ENCODE peak calls at places on chromosome 6, in four cellular contexts. One of them, this sample, is unnamed.

GRCh38 chr6:140203611-140204553 is 829.4 kb upstream of the CITED2 start:
- DNase-seq in uterus: no peak
- DNase-seq in ovary: no peak
- DNase-seq in esophagus squamous epithelium: no peak
- DNase-seq in this sample: no peak

GRCh38 chr6:141513830-141514229 is 618.9 kb upstream of the GJE1 start:
- DNase-seq in uterus: no peak
- DNase-seq in esophagus squamous epithelium: no peak
- DNase-seq in ovary: no peak
- DNase-seq in this sample: no peak

GRCh38 chr6:26152226-26153101 is 65.2 kb downstream of the HFE start:
- DNase-seq in uterus: no peak
- DNase-seq in ovary: no peak
- DNase-seq in esophagus squamous epithelium: no peak
- DNase-seq in this sample: no peak

GRCh38 chr6:81126150-81126549 is 626.3 kb downstream of the TENT5A start:
- DNase-seq in uterus: no peak
- DNase-seq in ovary: no peak
- DNase-seq in esophagus squamous epithelium: no peak
- DNase-seq in this sample: no peak

GRCh38 chr6:35356391-35356790 is 14.0 kb downstream of the PPARD start:
- DNase-seq in ovary: no peak
- DNase-seq in uterus: no peak
- DNase-seq in esophagus squamous epithelium: no peak
- DNase-seq in this sample: no peak

GRCh38 chr6:2919401-2919800 is 16.3 kb upstream of the SERPINB9 start:
- DNase-seq in uterus: no peak
- DNase-seq in ovary: no peak
- DNase-seq in esophagus squamous epithelium: no peak
- DNase-seq in this sample: no peak

GRCh38 chr6:25173232-25173631 is 105.9 kb upstream of the CARMIL1 start:
- DNase-seq in esophagus squamous epithelium: no peak
- DNase-seq in ovary: no peak
- DNase-seq in uterus: no peak
- DNase-seq in this sample: no peak

GRCh38 chr6:133854167-133854632 is 34.7 kb upstream of the TCF21 start:
- DNase-seq in uterus: no peak
- DNase-seq in esophagus squamous epithelium: no peak
- DNase-seq in ovary: no peak
- DNase-seq in this sample: no peak

GRCh38 chr6:98769546-98769945 is 64.8 kb upstream of the POU3F2 start:
- DNase-seq in uterus: no peak
- DNase-seq in ovary: no peak
- DNase-seq in esophagus squamous epithelium: no peak
- DNase-seq in this sample: no peak

GRCh38 chr6:78861509-78861908 is 5.8 kb upstream of the IRAK1BP1 start:
- DNase-seq in uterus: no peak
- DNase-seq in ovary: no peak
- DNase-seq in esophagus squamous epithelium: no peak
- DNase-seq in this sample: no peak

GRCh38 chr6:134512946-134513345 is 195.0 kb upstream of the SGK1 start:
- DNase-seq in ovary: no peak
- DNase-seq in uterus: no peak
- DNase-seq in esophagus squamous epithelium: no peak
- DNase-seq in this sample: no peak

GRCh38 chr6:110537208-110538123 is 61.1 kb upstream of the SLC22A16 start:
- DNase-seq in uterus: no peak
- DNase-seq in esophagus squamous epithelium: no peak
- DNase-seq in ovary: no peak
- DNase-seq in this sample: no peak

GRCh38 chr6:3073382-3073781 is 5.1 kb downstream of the RIPK1 start:
- DNase-seq in esophagus squamous epithelium: no peak
- DNase-seq in ovary: no peak
- DNase-seq in uterus: no peak
- DNase-seq in this sample: no peak

GRCh38 chr6:118660218-118660569 is 8.8 kb upstream of the CEP85L start:
- DNase-seq in uterus: no peak
- DNase-seq in esophagus squamous epithelium: no peak
- DNase-seq in ovary: no peak
- DNase-seq in this sample: no peak

GRCh38 chr6:144675231-144675861 is 390.2 kb downstream of the UTRN start:
- DNase-seq in ovary: no peak
- DNase-seq in esophagus squamous epithelium: no peak
- DNase-seq in uterus: no peak
- DNase-seq in this sample: no peak

GRCh38 chr6:96704713-96705112 is 132.6 kb downstream of the GPR63 start:
- DNase-seq in esophagus squamous epithelium: no peak
- DNase-seq in uterus: no peak
- DNase-seq in ovary: no peak
- DNase-seq in this sample: no peak

GRCh38 chr6:98944598-98945011 is 3.1 kb downstream of the FBXL4 start:
- DNase-seq in ovary: no peak
- DNase-seq in uterus: no peak
- DNase-seq in esophagus squamous epithelium: no peak
- DNase-seq in this sample: no peak

GRCh38 chr6:162313922-162314660 is 413.5 kb downstream of the PRKN start:
- DNase-seq in esophagus squamous epithelium: no peak
- DNase-seq in ovary: no peak
- DNase-seq in uterus: no peak
- DNase-seq in this sample: no peak

GRCh38 chr6:136598048-136598447 is 47.8 kb upstream of the MAP7 start:
- DNase-seq in esophagus squamous epithelium: no peak
- DNase-seq in ovary: no peak
- DNase-seq in uterus: no peak
- DNase-seq in this sample: no peak

GRCh38 chr6:3987576-3987975 is 91.4 kb downstream of the FAM217A start:
- DNase-seq in uterus: no peak
- DNase-seq in ovary: no peak
- DNase-seq in esophagus squamous epithelium: no peak
- DNase-seq in this sample: no peak

GRCh38 chr6:142642651-142643050 is 302.3 kb downstream of the HIVEP2 start:
- DNase-seq in esophagus squamous epithelium: no peak
- DNase-seq in ovary: no peak
- DNase-seq in uterus: no peak
- DNase-seq in this sample: no peak

GRCh38 chr6:12208190-12208589 is 82.0 kb upstream of the EDN1 start:
- DNase-seq in ovary: no peak
- DNase-seq in esophagus squamous epithelium: no peak
- DNase-seq in uterus: no peak
- DNase-seq in this sample: no peak

GRCh38 chr6:35176625-35177024 is 35.5 kb upstream of the TCP11 start:
- DNase-seq in esophagus squamous epithelium: no peak
- DNase-seq in uterus: no peak
- DNase-seq in ovary: no peak
- DNase-seq in this sample: no peak

GRCh38 chr6:65706436-65706835 is 590 bp downstream of the EYS start:
- DNase-seq in uterus: no peak
- DNase-seq in ovary: no peak
- DNase-seq in esophagus squamous epithelium: no peak
- DNase-seq in this sample: no peak

GRCh38 chr6:116465246-116465645 is 4.1 kb downstream of the CALHM6 start:
- DNase-seq in uterus: no peak
- DNase-seq in esophagus squamous epithelium: no peak
- DNase-seq in ovary: no peak
- DNase-seq in this sample: no peak

GRCh38 chr6:156660389-156660788 is 116.8 kb upstream of the ARID1B start:
- DNase-seq in uterus: no peak
- DNase-seq in ovary: no peak
- DNase-seq in esophagus squamous epithelium: no peak
- DNase-seq in this sample: no peak

GRCh38 chr6:147204060-147204785 is at the start of gene STXBP5:
- DNase-seq in ovary: peak
- DNase-seq in uterus: peak
- DNase-seq in esophagus squamous epithelium: no peak
- DNase-seq in this sample: no peak

DNA sequence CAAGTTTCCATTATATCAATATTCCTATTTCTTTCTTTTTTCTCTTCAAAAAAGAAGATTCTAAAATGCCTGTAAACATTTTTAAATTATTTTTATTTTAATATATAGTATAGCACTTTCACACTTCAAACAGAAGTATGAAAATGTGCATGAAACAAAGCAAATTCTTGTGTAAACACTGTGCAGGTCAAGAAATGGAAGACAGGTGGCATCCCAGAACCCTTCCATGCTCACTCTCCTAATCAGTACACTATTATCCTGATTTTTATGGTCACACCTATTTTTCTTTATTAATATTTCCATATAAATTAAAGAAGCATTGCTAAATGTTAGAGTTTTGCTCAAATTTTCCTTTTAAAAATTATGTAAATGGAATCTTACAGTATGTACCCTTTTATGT is 561.6 kb upstream of the RNF217 start:
- DNase-seq in uterus: no peak
- DNase-seq in esophagus squamous epithelium: no peak
- DNase-seq in ovary: no peak
- DNase-seq in this sample: no peak
- TF ChIP-seq CTCF in uterus: no peak
- TF ChIP-seq CTCF in esophagus squamous epithelium: no peak
- TF ChIP-seq CTCF in ovary: no peak
- TF ChIP-seq CTCF in this sample: peak

DNA sequence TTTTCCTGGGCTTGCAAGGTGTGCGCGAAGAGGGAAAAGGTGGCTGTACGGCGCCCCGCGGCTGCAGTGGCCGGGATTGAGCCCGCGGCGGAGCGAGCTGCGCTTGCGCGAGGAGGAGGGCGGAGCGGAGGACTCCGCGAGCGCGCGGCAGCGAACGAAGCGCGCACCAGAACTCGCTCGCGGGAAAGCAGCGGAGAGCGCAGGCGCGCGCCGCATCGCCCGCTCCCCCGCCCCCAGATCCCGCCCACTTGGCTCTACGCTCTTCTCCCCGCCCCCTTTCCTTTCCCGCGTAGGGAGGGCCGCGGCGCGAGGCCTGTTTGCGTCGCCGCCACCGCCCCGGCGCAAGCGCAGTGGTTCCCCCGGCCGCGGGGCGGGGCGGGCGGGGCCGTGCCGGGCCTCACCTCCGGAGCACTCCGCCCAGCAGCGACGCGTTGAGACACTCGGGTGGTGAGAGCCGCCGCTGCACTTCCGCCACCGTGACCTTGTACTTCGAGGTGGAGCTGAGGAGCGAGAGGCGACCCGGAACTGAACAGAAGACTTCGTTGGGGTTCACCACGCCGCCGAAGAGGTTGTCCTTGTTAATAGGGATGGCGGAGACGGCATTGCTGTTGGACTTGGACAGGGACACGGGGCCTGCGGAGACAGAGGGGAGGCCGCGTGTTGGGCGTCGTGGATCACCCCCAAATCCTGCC is 10.6 kb downstream of the TFAP2A start:
- DNase-seq in ovary: peak
- DNase-seq in esophagus squamous epithelium: peak
- DNase-seq in uterus: peak
- DNase-seq in this sample: peak
- TF ChIP-seq CTCF in ovary: no peak
- TF ChIP-seq CTCF in esophagus squamous epithelium: peak
- TF ChIP-seq CTCF in uterus: peak
- TF ChIP-seq CTCF in this sample: peak

GRCh38 chr6:121354764-121355163 is 20.5 kb upstream of the TBC1D32 start:
- DNase-seq in uterus: no peak
- DNase-seq in esophagus squamous epithelium: no peak
- DNase-seq in ovary: no peak
- DNase-seq in this sample: no peak
- TF ChIP-seq CTCF in uterus: no peak
- TF ChIP-seq CTCF in esophagus squamous epithelium: no peak
- TF ChIP-seq CTCF in ovary: no peak
- TF ChIP-seq CTCF in this sample: peak

DNA sequence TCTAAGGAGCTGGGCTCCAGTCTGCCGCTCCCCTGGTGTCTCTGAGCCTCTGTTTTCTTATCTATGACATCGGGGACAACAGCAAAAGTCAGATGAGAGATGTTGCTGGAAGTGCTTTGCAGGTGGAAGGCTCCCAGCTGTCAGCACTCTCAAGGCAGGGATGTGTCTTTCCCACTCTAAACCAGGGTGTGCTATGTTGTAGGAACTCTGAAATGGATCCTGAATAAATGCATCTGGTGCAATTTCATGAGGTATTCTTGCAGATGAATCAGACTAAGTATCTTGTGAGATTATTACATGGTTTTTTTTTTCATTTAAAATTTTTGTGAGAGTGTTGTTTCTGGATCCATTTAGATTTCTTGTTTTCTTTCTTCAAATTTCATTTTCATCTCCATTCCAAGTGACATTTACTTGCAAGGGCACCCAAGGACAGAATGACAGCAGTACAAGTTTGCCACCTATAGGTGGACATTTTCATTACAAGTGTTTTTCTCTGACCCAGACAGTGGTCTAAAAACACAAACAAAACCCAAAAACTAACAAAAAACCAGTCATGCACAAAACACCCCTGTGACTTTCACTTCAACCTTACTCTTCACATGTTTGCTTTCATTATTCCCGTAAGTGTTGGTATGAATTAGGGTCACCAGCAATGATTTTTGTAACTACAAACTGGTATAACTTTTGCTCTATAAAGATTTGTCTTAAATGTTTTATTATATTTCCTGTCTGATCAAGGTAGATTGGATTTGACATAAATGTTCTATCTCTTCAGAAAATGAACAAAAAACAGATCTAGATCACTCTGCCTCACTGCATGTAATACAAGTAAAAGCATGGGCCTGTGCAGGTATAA is 14.7 kb upstream of the SIM1 start:
- DNase-seq in esophagus squamous epithelium: no peak
- DNase-seq in ovary: no peak
- DNase-seq in uterus: no peak
- DNase-seq in this sample: no peak
- TF ChIP-seq CTCF in esophagus squamous epithelium: peak
- TF ChIP-seq CTCF in ovary: no peak
- TF ChIP-seq CTCF in uterus: peak
- TF ChIP-seq CTCF in this sample: peak

DNA sequence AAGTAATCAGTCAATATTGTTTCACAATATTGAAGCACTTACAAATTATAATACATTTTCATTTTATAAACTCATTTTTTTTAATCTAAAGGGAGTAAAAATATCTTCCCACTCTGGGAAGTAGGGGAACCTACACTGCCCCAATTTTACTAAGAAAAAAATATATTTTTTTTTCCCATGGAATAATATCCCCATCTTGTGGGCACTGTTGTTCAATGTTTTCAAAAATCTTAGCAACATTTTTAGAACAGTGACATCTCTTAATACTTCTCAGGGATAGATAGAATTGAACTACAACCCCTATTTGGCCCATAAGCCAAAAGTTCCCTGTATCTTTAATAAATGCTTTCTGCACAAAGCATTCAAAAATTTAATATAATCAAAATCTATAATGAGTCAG is 42.9 kb downstream of the ARHGAP18 start:
- DNase-seq in esophagus squamous epithelium: no peak
- DNase-seq in uterus: no peak
- DNase-seq in ovary: no peak
- DNase-seq in this sample: no peak
- TF ChIP-seq CTCF in esophagus squamous epithelium: no peak
- TF ChIP-seq CTCF in uterus: no peak
- TF ChIP-seq CTCF in ovary: no peak
- TF ChIP-seq CTCF in this sample: no peak

DNA sequence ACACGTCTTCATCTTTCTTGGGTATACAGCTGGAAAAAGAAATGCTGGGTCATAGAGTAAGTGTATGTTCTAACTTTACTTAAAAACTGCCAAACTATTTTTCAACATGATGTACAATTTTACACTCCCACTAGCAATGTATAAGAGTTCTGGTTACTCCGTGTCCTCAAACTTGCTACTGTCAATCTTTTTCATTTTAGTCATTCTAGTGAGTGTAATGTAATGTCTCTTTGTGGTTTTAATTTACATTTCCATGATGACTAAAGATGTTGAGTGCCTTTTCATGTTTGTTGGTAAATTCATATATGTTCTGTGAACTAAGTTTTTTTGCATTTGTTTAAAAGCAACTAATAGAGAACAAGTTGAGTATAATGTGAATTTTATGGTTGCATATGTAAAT is 43.9 kb downstream of the ATG5 start:
- DNase-seq in ovary: no peak
- DNase-seq in esophagus squamous epithelium: no peak
- DNase-seq in uterus: no peak
- DNase-seq in this sample: no peak
- TF ChIP-seq CTCF in ovary: no peak
- TF ChIP-seq CTCF in esophagus squamous epithelium: no peak
- TF ChIP-seq CTCF in uterus: no peak
- TF ChIP-seq CTCF in this sample: no peak

This sample was measured in D721Med.